ENCODE peak calls at places on chromosomes 5 and 9, in nine cellular contexts. G, A, O, T, X, F, Z, S and P are unnamed samples.

GRCh38 chr5:142548739-142549275 is 137.1 kb downstream of the FGF1 start:
- DNase-seq in G (peak), A (no peak), O (peak), T (no peak), X (peak), F (peak), Z (peak), S (peak), P (no peak)

GRCh38 chr9:75866273-75866871 is 24.1 kb upstream of the PCSK5 start:
- DNase-seq in G (peak), A (no peak), O (peak), T (peak), X (peak), F (peak), Z (peak), S (peak), P (no peak)

GRCh38 chr5:139100825-139101224 is 97.3 kb downstream of the SIL1 start:
- DNase-seq in G (no peak), A (no peak), O (no peak), T (no peak), X (no peak), F (no peak), Z (no peak), S (no peak), P (no peak)

GRCh38 chr9:88535932-88536324 is 950 bp downstream of the NXNL2 start:
- DNase-seq in G (no peak), A (no peak), O (no peak), T (no peak), X (no peak), F (no peak), Z (no peak), S (no peak), P (no peak)

GRCh38 chr9:124108216-124108615 is 96.6 kb downstream of the LHX2 start:
- DNase-seq in G (no peak), A (no peak), O (no peak), T (no peak), X (peak), F (no peak), Z (no peak), S (no peak), P (no peak)

GRCh38 chr9:110143969-110144545 is 63.9 kb downstream of the C9orf152 start:
- DNase-seq in G (no peak), A (no peak), O (no peak), T (no peak), X (no peak), F (peak), Z (peak), S (peak), P (no peak)

GRCh38 chr5:60517850-60518249 is 182.1 kb downstream of the DEPDC1B start:
- DNase-seq in G (no peak), A (no peak), O (no peak), T (no peak), X (no peak), F (no peak), Z (no peak), S (no peak), P (no peak)

GRCh38 chr5:166349036-166349435 is 1942.4 kb upstream of the WWC1 start:
- DNase-seq in G (no peak), A (no peak), O (no peak), T (no peak), X (no peak), F (no peak), Z (no peak), S (no peak), P (no peak)

GRCh38 chr9:12884736-12885395 is 110.0 kb downstream of the LURAP1L start:
- DNase-seq in G (peak), A (no peak), O (no peak), T (no peak), X (no peak), F (no peak), Z (no peak), S (no peak), P (no peak)

GRCh38 chr5:6311568-6312501 is 66.5 kb downstream of the MED10 start:
- DNase-seq in G (no peak), A (peak), O (no peak), T (no peak), X (no peak), F (no peak), Z (no peak), S (no peak), P (no peak)

GRCh38 chr9:5633243-5633642 is 4.3 kb downstream of the RIC1 start:
- DNase-seq in G (no peak), A (no peak), O (no peak), T (no peak), X (no peak), F (no peak), Z (no peak), S (no peak), P (no peak)

GRCh38 chr5:127878174-127878750 is 175.1 kb downstream of the CCDC192 start:
- DNase-seq in G (no peak), A (no peak), O (peak), T (no peak), X (peak), F (no peak), Z (no peak), S (no peak), P (no peak)